ENCODE peak calls at places on chromosomes 6 and 20, in seven cellular contexts. W is A549; I is germinal center; X is NCI-H524; P is HEK293T; F is lung; E is stimulated activated CD8-positive, alpha-beta memory T cell treated with anti-CD3 and anti-CD28 coated beads, Interleukin-7, amount 100 ng/mL, for 1 hour. V is an unnamed sample.

GRCh38 chr20:62697468-62697912 is 11.1 kb upstream of the NTSR1 start:
- DNase-seq in W (no peak), I (no peak), X (no peak), P (no peak), F (no peak), E (no peak), V (no peak)

GRCh38 chr6:156175971-156176421 is 601.2 kb upstream of the ARID1B start:
- DNase-seq in W (peak), I (no peak), X (peak), P (peak), F (no peak), E (no peak), V (peak)

GRCh38 chr6:96682017-96682416 is 119.1 kb downstream of the FHL5 start:
- DNase-seq in W (no peak), I (no peak), X (no peak), P (no peak), F (no peak), E (no peak), V (no peak)

GRCh38 chr6:46370622-46371021 is 120.6 kb downstream of the RCAN2 start:
- DNase-seq in W (no peak), I (no peak), X (no peak), P (no peak), F (no peak), E (no peak), V (no peak)

GRCh38 chr20:53142225-53142624 is 170.1 kb downstream of the TSHZ2 start:
- DNase-seq in W (peak), I (no peak), X (no peak), P (no peak), F (no peak), E (no peak), V (no peak)

GRCh38 chr6:11096109-11096508 is 2.5 kb downstream of the SMIM13 start:
- DNase-seq in W (peak), I (no peak), X (peak), P (peak), F (no peak), E (no peak), V (peak)

GRCh38 chr6:145373826-145374225 is 361.5 kb downstream of the EPM2A start:
- DNase-seq in W (no peak), I (no peak), X (no peak), P (no peak), F (no peak), E (no peak), V (no peak)

GRCh38 chr20:35294293-35294685 is 2.1 kb upstream of the FAM83C start:
- DNase-seq in W (no peak), I (no peak), X (no peak), P (no peak), F (no peak), E (no peak), V (no peak)

GRCh38 chr6:35359744-35360348 is 17.5 kb downstream of the PPARD start:
- DNase-seq in W (no peak), I (no peak), X (no peak), P (no peak), F (no peak), E (no peak), V (peak)

GRCh38 chr6:66897576-66897975 is 1190.5 kb upstream of the EYS start:
- DNase-seq in W (peak), I (no peak), X (no peak), P (no peak), F (no peak), E (no peak), V (no peak)

GRCh38 chr20:36465109-36466080 is 75.9 kb upstream of the MYL9 start:
- DNase-seq in W (peak), I (no peak), X (no peak), P (peak), F (no peak), E (no peak), V (no peak)

GRCh38 chr6:119479860-119480655 is 130.5 kb upstream of the MAN1A1 start:
- DNase-seq in W (no peak), I (no peak), X (peak), P (no peak), F (no peak), E (no peak), V (no peak)

GRCh38 chr6:112296694-112297093 is 42.3 kb upstream of the LAMA4 start:
- DNase-seq in W (no peak), I (no peak), X (no peak), P (no peak), F (no peak), E (no peak), V (no peak)